ENCODE peak calls at places on chromosomes 11 and 22, in five cellular contexts. Y, A, D, E and W are unnamed samples.

GRCh38 chr11:15816270-15816871 is 540.0 kb downstream of the SOX6 start:
- DNase-seq in Y (no peak), A (peak; percentile 85), D (no peak), E (no peak), W (peak; percentile 96)

GRCh38 chr11:62805991-62806441 is 776 bp upstream of the NXF1 start:
- DNase-seq in Y (peak; percentile 60), A (no peak), D (no peak), E (no peak), W (no peak)

GRCh38 chr22:38774496-38775166 is 18.8 kb upstream of the SUN2 start:
- DNase-seq in Y (no peak), A (peak; percentile 46), D (no peak), E (no peak), W (no peak)

GRCh38 chr11:2382927-2383822 is 6.1 kb downstream of the CD81 start:
- DNase-seq in Y (no peak), A (no peak), D (no peak), E (no peak), W (no peak)

GRCh38 chr22:44884968-44885805 is 124.6 kb downstream of the PHF21B start:
- DNase-seq in Y (no peak), A (no peak), D (no peak), E (no peak), W (no peak)

GRCh38 chr11:25537393-25537792 is 794.5 kb upstream of the ANO3 start:
- DNase-seq in Y (no peak), A (no peak), D (no peak), E (no peak), W (no peak)

GRCh38 chr22:30247974-30248373 is 1.4 kb upstream of the LIF start:
- DNase-seq in Y (no peak), A (peak; percentile 22), D (no peak), E (no peak), W (no peak)

GRCh38 chr11:18046116-18046777 is at the start of gene TPH1:
- DNase-seq in Y (peak; percentile 79), A (peak; percentile 76), D (no peak), E (peak; percentile 3), W (peak; percentile 89)

GRCh38 chr11:108620958-108621772 is 27.6 kb upstream of the EXPH5 start:
- DNase-seq in Y (no peak), A (peak; percentile 78), D (no peak), E (no peak), W (peak; percentile 34)

GRCh38 chr11:68282141-68282860 is 10.5 kb upstream of the C11orf24 start:
- DNase-seq in Y (no peak), A (peak; percentile 83), D (peak; percentile 75), E (no peak), W (no peak)

GRCh38 chr11:113528982-113529381 is 53.8 kb upstream of the DRD2 start:
- DNase-seq in Y (no peak), A (peak; percentile 75), D (no peak), E (no peak), W (peak; percentile 69)

GRCh38 chr11:26230021-26230420 is 101.9 kb upstream of the ANO3 start:
- DNase-seq in Y (no peak), A (no peak), D (no peak), E (no peak), W (peak; percentile 43)

GRCh38 chr11:79080506-79080905 is 360.3 kb downstream of the TENM4 start:
- DNase-seq in Y (no peak), A (no peak), D (no peak), E (no peak), W (no peak)

GRCh38 chr11:134750619-134751018 is 338.6 kb upstream of the B3GAT1 start:
- DNase-seq in Y (no peak), A (no peak), D (no peak), E (no peak), W (no peak)

GRCh38 chr22:45553333-45554039 is 50.8 kb downstream of the FBLN1 start:
- DNase-seq in Y (peak; percentile 90), A (peak; percentile 80), D (peak; percentile 57), E (peak; percentile 51), W (peak; percentile 87)

GRCh38 chr11:92212530-92212929 is 12.1 kb upstream of the FAT3 start:
- DNase-seq in Y (no peak), A (no peak), D (no peak), E (no peak), W (no peak)

GRCh38 chr11:67404515-67405195 is 772 bp downstream of the TBC1D10C start:
- DNase-seq in Y (no peak), A (no peak), D (peak; percentile 65), E (no peak), W (no peak)

GRCh38 chr11:492416-493226 is 14.4 kb downstream of the RNH1 start:
- DNase-seq in Y (no peak), A (no peak), D (no peak), E (no peak), W (no peak)

GRCh38 chr11:34407121-34407813 is 31.5 kb upstream of the CAT start:
- DNase-seq in Y (no peak), A (peak; percentile 37), D (no peak), E (no peak), W (no peak)

GRCh38 chr22:19576460-19577421 is 52.5 kb upstream of the CLDN5 start:
- DNase-seq in Y (peak; percentile 27), A (peak; percentile 83), D (no peak), E (no peak), W (peak; percentile 15)

GRCh38 chr11:8268530-8269461 is 5.1 kb upstream of the LMO1 start:
- DNase-seq in Y (peak; percentile 80), A (no peak), D (no peak), E (no peak), W (peak; percentile 29)

GRCh38 chr11:8266246-8267241 is 2.9 kb upstream of the LMO1 start:
- DNase-seq in Y (no peak), A (no peak), D (no peak), E (no peak), W (no peak)

GRCh38 chr11:8269636-8270035 is 6.0 kb upstream of the LMO1 start:
- DNase-seq in Y (peak; percentile 67), A (no peak), D (no peak), E (no peak), W (no peak)

GRCh38 chr11:8267280-8267679 is 3.6 kb upstream of the LMO1 start:
- DNase-seq in Y (no peak), A (no peak), D (no peak), E (no peak), W (no peak)

GRCh38 chr11:8267831-8268529 is 4.3 kb upstream of the LMO1 start:
- DNase-seq in Y (peak; percentile 68), A (no peak), D (no peak), E (no peak), W (no peak)
- TF ChIP-seq EZH2 in Y (peak; percentile 65), A (peak; percentile 79), D (no peak), E (peak; percentile 95), W (peak; percentile 82)

DNA sequence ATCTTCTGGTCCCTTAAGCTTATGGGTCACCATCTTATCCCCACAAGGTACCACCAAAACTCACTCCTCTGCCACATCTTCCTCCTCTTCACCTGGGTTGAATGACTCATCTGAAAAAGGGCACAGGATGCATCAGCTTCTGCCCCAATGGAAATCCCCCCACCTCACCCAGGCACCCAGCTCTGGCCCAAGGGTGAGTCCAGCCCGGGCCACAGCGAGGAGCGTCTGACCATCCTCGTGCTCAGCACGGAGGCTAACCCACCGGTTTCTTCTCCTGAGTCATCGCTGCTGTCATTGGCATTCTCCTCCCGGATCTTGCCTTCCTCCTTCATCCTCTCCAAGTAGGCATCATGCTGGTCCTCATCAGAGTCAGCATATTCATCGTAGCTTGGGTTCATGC is 5.3 kb upstream of the TNKS1BP1 start:
- DNase-seq in Y (no peak), A (no peak), D (no peak), E (no peak), W (no peak)
- H3K4me3 ChIP-seq in Y (no peak overlapping the region), A (no peak overlapping the region), D (no peak overlapping the region), E (no peak overlapping the region), W (no peak overlapping the region)

DNA sequence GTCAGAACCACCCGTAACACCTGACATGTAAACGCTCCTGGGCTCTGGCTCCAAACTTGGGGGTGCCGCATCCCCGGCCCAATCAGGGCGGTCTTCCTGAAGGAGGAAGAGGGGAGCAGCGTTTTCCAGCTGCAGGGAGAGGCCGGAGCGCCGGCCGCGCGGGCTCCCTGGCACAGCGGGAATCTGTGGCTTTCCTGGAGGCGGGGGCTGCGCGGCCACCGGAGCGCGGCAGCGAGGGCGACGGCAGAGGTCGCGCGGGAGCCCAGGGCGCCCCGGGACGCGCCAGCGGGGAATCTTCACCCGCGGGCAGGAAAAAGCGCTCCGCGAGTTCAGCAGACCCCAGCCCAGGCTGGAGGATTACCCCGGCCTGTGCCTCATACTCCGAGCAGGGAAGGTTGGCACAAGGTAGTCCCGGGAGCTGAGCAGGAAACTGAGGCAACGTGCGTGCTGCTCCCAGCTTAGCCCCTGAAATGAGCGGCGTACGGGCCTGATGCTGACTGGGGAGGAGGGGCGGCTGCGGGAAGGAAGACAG is 600 bp upstream of the ESAM start:
- DNase-seq in Y (peak; percentile 67), A (no peak), D (no peak), E (no peak), W (no peak)
- TF ChIP-seq EZH2 in Y (peak; percentile 10), A (no peak), D (no peak), E (peak; percentile 24), W (peak; percentile 54)

GRCh38 chr22:36160499-36160942 is at the start of gene APOL3:
- DNase-seq in Y (no peak), A (peak; percentile 16), D (peak; percentile 81), E (no peak), W (peak; percentile 34)
- H3K4me3 ChIP-seq in Y (no peak within 1 kb of the TSS), A (no peak within 1 kb of the TSS), D (peak within 1 kb of the TSS; percentile 63), E (no peak within 1 kb of the TSS), W (peak within 1 kb of the TSS; percentile 27)

DNA sequence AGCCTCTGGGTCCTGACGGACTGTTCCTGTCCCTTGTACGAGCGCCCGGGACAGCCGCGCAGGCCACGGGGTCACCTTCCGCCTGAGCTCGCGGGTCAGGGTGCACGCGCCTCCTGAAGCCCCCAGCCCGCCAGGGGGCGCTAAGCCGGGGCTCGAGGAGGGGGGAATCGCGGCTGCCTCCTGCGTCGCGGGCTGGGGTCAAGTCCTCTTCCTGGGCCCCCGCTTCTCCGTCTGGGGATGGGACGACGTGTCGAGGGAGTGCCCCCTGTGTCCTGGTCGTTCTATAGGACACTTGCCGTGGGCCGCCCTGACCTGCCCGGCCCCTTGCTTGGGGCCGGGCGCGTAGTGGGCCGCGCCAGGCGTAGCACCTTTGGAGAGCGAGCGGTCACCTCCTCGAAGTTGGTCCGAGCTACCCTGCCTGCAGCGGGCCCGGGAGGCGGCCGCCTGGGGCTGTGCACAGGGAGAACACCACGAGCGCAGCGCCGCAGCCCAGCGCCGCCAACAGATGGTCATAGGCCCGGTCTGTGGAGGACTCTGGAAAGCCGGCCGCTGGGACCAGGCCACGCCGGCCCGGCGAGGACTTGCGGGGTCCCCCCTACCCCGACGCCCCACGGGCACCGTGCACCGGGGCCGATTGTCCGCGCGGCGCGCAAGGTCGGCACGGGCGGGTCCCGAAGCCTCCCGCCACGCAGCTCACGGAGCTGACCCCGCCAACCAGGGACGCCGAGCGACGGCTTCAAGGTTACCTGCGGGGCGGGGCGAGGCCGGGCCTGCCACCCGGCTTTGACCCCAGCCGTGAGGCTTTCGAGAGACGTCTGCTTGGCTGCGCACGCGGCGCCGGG is 2.7 kb upstream of the WNT11 start:
- DNase-seq in Y (peak; percentile 92), A (peak; percentile 30), D (peak; percentile 21), E (no peak), W (peak; percentile 37)
- TF ChIP-seq EZH2 in Y (peak; percentile 90), A (no peak), D (no peak), E (peak; percentile 66), W (peak; percentile 82)